ENCODE peak calls at places on chromosomes 2 and 18, in six cellular contexts. Q, S, I, P, G and B are unnamed samples.

GRCh38 chr2:132582360-132582759 is 87.6 kb downstream of the LYPD1 start:
- DNase-seq in Q (no peak), S (peak; percentile 45), I (no peak), P (no peak), G (no peak), B (no peak)

GRCh38 chr2:219512524-219513216 is 1.6 kb upstream of the ASIC4 start:
- DNase-seq in Q (no peak), S (no peak), I (no peak), P (no peak), G (peak; percentile 60), B (no peak)

GRCh38 chr2:235170536-235171510 is 219.0 kb downstream of the SH3BP4 start:
- DNase-seq in Q (peak; percentile 79), S (peak; percentile 73), I (no peak), P (no peak), G (peak; percentile 13), B (no peak)

GRCh38 chr2:231412616-231412963 is 17.1 kb downstream of the B3GNT7 start:
- DNase-seq in Q (no peak), S (no peak), I (no peak), P (no peak), G (no peak), B (no peak)

GRCh38 chr2:57330447-57330846 is 716.2 kb upstream of the VRK2 start:
- DNase-seq in Q (no peak), S (peak; percentile 5), I (no peak), P (no peak), G (no peak), B (no peak)

GRCh38 chr2:238811293-238811692 is 36.6 kb upstream of the TWIST2 start:
- DNase-seq in Q (peak; percentile 92), S (no peak), I (no peak), P (no peak), G (no peak), B (no peak)

GRCh38 chr2:41160439-41160838 is 708.5 kb upstream of the SLC8A1 start:
- DNase-seq in Q (peak; percentile 35), S (no peak), I (peak; percentile 17), P (no peak), G (no peak), B (no peak)

GRCh38 chr2:146143971-146144370 is 1624.1 kb upstream of the ZEB2 start:
- DNase-seq in Q (peak; percentile 1), S (no peak), I (no peak), P (no peak), G (no peak), B (no peak)

GRCh38 chr2:187312734-187313282 is 135.2 kb downstream of the CALCRL start:
- DNase-seq in Q (no peak), S (no peak), I (no peak), P (no peak), G (no peak), B (no peak)

GRCh38 chr2:209472871-209473270 is 49.0 kb downstream of the MAP2 start:
- DNase-seq in Q (peak; percentile 76), S (no peak), I (no peak), P (no peak), G (no peak), B (no peak)

GRCh38 chr2:38653715-38654494 is 12.0 kb upstream of the GALM start:
- DNase-seq in Q (no peak), S (no peak), I (peak; percentile 93), P (no peak), G (no peak), B (no peak)

GRCh38 chr2:169900686-169901085 is 73.4 kb downstream of the UBR3 start:
- DNase-seq in Q (no peak), S (peak; percentile 21), I (no peak), P (no peak), G (no peak), B (no peak)

GRCh38 chr2:88146590-88146989 is 18.7 kb upstream of the FABP1 start:
- DNase-seq in Q (no peak), S (no peak), I (no peak), P (no peak), G (no peak), B (no peak)

GRCh38 chr2:46540496-46541342 is 61.4 kb downstream of the TMEM247 start:
- DNase-seq in Q (peak; percentile 87), S (peak; percentile 72), I (no peak), P (no peak), G (no peak), B (no peak)

GRCh38 chr2:160353166-160353565 is 140.4 kb downstream of the RBMS1 start:
- DNase-seq in Q (no peak), S (no peak), I (peak; percentile 52), P (no peak), G (no peak), B (no peak)

DNA sequence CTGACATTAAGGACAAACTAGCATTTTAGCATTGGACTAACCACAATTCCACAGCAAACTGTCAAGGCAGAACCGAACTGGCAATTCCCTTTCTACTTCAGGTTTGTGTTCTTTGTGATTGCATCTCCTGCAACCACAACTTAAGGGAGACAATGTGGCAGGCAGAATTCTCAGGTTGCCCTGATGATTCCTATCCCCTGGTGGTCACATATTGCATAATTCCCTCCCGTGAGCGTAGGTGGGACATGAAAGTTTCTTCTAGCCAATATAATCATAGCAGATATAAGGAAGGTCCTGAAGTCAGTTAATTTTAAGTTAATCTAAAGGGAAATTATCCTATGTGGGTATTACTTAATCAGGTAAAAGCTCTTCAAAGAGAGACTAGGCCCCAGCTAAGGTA is 45.8 kb upstream of the TNP1 start:
- DNase-seq in Q (no peak), S (no peak), I (no peak), P (no peak), G (no peak), B (no peak)
- TF ChIP-seq CTCF in Q (no peak), S (no peak), I (no peak), P (peak; percentile 50), G (no peak), B (no peak)

DNA sequence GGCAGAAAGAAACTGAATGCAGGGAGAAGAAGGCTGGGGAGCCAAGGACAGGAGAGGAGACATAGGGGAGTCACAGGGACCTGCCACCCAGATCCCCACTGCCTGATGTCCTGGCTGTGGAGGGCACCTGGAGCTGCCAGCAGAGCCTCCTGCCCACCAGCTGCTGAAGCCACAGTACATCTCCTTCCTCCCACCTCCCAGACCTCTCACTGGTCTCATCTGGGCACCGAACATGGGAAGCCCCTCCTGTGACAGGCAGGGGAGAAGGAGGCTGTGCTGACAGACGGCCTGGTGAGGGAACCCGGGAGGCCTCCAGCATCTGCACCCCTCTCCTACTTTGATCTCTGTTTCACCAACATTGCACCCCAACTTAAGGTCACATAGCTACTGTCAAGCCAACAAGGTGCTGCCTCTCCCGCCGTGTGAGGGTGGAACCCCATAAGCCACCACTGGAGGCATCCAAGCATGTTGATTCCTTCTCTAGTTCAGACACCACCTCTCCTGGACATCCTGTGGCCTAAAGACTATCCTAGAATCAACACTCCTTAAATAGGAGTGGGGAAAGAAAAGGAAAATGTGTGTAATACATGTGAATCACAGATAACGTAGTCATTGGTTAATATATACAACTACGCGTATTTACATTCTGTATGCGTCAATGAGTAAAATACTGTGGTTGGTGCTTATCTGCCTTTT is 3.6 kb upstream of the RNPEPL1 start:
- DNase-seq in Q (no peak), S (no peak), I (peak; percentile 70), P (no peak), G (no peak), B (no peak)
- TF ChIP-seq CTCF in Q (no peak), S (no peak), I (peak; percentile 69), P (no peak), G (no peak), B (no peak)

DNA sequence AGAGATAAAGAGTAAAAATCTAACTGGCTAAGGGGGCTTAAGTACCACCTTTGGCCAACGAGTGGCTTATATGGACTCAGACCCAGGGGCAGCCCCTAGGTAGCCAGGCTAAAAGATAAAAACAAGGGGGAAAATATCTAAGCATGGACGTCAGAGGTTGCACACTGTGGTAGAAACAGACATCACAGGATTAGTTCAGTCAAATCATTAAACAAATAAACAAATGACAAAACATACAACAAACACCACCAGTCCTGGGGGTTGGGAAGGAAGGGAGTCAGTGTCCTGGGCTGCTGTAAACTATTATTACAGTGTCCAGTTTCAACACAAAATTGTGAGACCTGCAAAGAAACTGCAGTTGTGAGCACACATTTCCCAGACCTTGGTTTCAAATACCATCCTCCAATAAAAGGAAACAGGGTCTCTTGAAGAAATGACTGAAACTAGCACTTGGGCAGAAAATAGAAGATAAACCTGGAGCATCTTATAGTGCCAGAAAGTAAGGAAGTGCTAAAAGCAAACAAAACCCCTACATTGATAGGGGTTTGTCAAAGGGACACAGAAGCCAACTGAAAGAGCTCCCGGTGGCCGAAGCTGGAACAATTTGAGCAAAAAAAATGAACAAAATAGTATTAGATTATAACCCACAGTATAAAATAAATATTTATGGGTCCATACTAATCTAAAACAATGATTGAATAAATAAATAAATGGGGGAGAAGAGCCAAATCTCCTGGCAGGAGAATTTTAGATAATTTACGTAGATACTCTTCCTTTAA is 154.8 kb upstream of the KLF7 start:
- DNase-seq in Q (peak; percentile 28), S (no peak), I (no peak), P (no peak), G (no peak), B (no peak)
- TF ChIP-seq CTCF in Q (peak; percentile 11), S (peak; percentile 9), I (no peak), P (no peak), G (no peak), B (no peak)

GRCh38 chr2:96359310-96359709 is 23.7 kb downstream of the NCAPH start:
- DNase-seq in Q (no peak), S (no peak), I (peak; percentile 51), P (no peak), G (no peak), B (no peak)
- TF ChIP-seq CTCF in Q (no peak), S (peak; percentile 12), I (no peak), P (no peak), G (no peak), B (peak; percentile 24)

GRCh38 chr18:68997845-68998244 is 200.0 kb downstream of the CCDC102B start:
- DNase-seq in Q (peak; percentile 15), S (no peak), I (no peak), P (no peak), G (no peak), B (no peak)

GRCh38 chr18:69000366-69000765 is 202.5 kb downstream of the CCDC102B start:
- DNase-seq in Q (peak; percentile 20), S (no peak), I (no peak), P (no peak), G (no peak), B (no peak)

DNA sequence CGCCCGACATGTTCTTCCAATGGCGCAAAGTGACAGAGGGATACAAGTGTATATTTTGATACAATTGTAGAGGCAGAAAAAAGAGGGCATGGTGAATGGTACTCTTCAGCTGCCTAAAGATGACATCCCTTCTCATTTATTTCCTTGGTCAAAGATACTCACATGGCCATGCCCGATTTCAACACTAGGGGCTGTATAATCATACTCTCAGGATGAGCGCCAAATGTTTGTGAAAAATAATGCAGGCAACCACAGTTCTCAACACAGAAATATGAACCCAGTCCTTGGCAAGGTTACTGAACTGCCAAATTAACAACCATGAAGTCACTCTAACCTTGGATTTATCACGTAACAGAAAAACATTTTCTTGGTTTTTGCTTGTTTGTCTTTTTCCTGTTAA is 204.4 kb downstream of the CCDC102B start:
- DNase-seq in Q (peak; percentile 12), S (no peak), I (peak; percentile 19), P (no peak), G (no peak), B (no peak)
- TF ChIP-seq CTCF in Q (peak; percentile 41), S (peak; percentile 6), I (peak; percentile 47), P (peak; percentile 54), G (peak; percentile 27), B (no peak)